ENCODE peak calls at places on chromosomes 3 and 15, in seven cellular contexts. J is ecto neural progenitor cell, K is cardiac fibroblast, D is germinal center, U is D721Med, B is Daoy, P is fibroblast of the conjunctiva. L is an unnamed sample.

GRCh38 chr3:4687167-4687566 is 194.0 kb downstream of the ITPR1 start:
- DNase-seq in P (no peak), D (no peak), U (no peak), B (peak), K (peak), J (no peak), L (no peak)

GRCh38 chr3:197035577-197035976 is 6.0 kb upstream of the MELTF start:
- DNase-seq in U (no peak), P (no peak), B (no peak), J (no peak), D (no peak), K (no peak), L (no peak)

GRCh38 chr3:159649951-159650350 is 338.7 kb upstream of the IL12A start:
- DNase-seq in B (no peak), P (no peak), J (no peak), U (no peak), K (no peak), D (no peak), L (peak)

GRCh38 chr15:81516461-81516860 is 142.4 kb upstream of the TMC3 start:
- DNase-seq in P (no peak), D (no peak), U (no peak), K (peak), B (peak), J (no peak), L (no peak)

GRCh38 chr3:71309886-71310285 is 273.6 kb downstream of the FOXP1 start:
- DNase-seq in P (no peak), B (no peak), D (no peak), U (no peak), K (no peak), J (no peak), L (no peak)

GRCh38 chr3:27287052-27287451 is 82.1 kb downstream of the NEK10 start:
- DNase-seq in K (no peak), D (no peak), B (no peak), U (no peak), J (no peak), P (no peak), L (no peak)

GRCh38 chr3:52367891-52368880 is 52.1 kb downstream of the DNAH1 start:
- DNase-seq in J (no peak), D (no peak), U (no peak), K (no peak), B (no peak), P (no peak), L (no peak)

GRCh38 chr3:115891237-115891636 is 267.9 kb downstream of the GAP43 start:
- DNase-seq in U (no peak), D (no peak), K (no peak), J (no peak), B (no peak), P (no peak), L (no peak)

GRCh38 chr15:70284438-70285214 is 186.9 kb upstream of the TLE3 start:
- DNase-seq in U (no peak), K (no peak), D (peak), P (no peak), B (no peak), J (no peak), L (no peak)

GRCh38 chr3:130757751-130758150 is 11.1 kb upstream of the PIK3R4 start:
- DNase-seq in K (no peak), U (no peak), D (no peak), P (no peak), B (no peak), J (no peak), L (no peak)

GRCh38 chr3:21542656-21543379 is 208.2 kb downstream of the ZNF385D start:
- DNase-seq in J (no peak), P (no peak), K (no peak), U (no peak), B (no peak), D (no peak), L (no peak)

GRCh38 chr3:158086776-158087175 is 19.4 kb downstream of the SHOX2 start:
- DNase-seq in D (no peak), J (no peak), B (no peak), K (no peak), P (no peak), U (no peak), L (no peak)

GRCh38 chr3:144760831-144761230 is 789.2 kb downstream of the DIPK2A start:
- DNase-seq in P (no peak), B (no peak), K (peak), D (no peak), U (no peak), J (no peak), L (no peak)

GRCh38 chr15:80250614-80251504 is 1.2 kb downstream of the CTXND1 start:
- DNase-seq in P (no peak), D (no peak), B (no peak), J (no peak), K (no peak), U (no peak), L (no peak)

GRCh38 chr3:182414586-182414985 is 378.7 kb upstream of the ATP11B start:
- DNase-seq in J (no peak), P (no peak), K (no peak), U (no peak), D (no peak), B (no peak), L (peak)

GRCh38 chr3:185152433-185153169 is at the start of gene C3orf70:
- DNase-seq in P (no peak), K (peak), U (peak), B (peak), J (peak), D (peak), L (peak)

GRCh38 chr3:157087398-157088132 is 72.4 kb downstream of the CCNL1 start:
- DNase-seq in J (no peak), D (no peak), P (no peak), U (no peak), K (peak), B (peak), L (no peak)

GRCh38 chr15:25811481-25811906 is 51.6 kb downstream of the ATP10A start:
- DNase-seq in P (no peak), J (no peak), D (no peak), K (no peak), B (no peak), U (no peak), L (no peak)

GRCh38 chr3:108883373-108883772 is 60.8 kb downstream of the TRAT1 start:
- DNase-seq in B (no peak), D (no peak), P (no peak), U (no peak), K (no peak), J (no peak), L (no peak)

GRCh38 chr3:64687781-64688515 is at the start of gene ADAMTS9:
- DNase-seq in U (no peak), J (peak), D (no peak), K (peak), P (peak), B (peak), L (no peak)

GRCh38 chr3:134312072-134312872 is 61.6 kb upstream of the RYK start:
- DNase-seq in U (no peak), J (no peak), K (peak), B (peak), P (no peak), D (no peak), L (no peak)

GRCh38 chr3:107545680-107546120 is 22.9 kb downstream of the BBX start:
- DNase-seq in B (peak), D (no peak), U (no peak), K (no peak), P (no peak), J (no peak), L (no peak)

GRCh38 chr3:71723452-71724170 is 1.6 kb downstream of the EIF4E3 start:
- DNase-seq in D (no peak), J (no peak), P (no peak), U (no peak), K (no peak), B (no peak), L (no peak)

GRCh38 chr3:169667710-169668080 is 4.2 kb upstream of the MECOM start:
- DNase-seq in K (no peak), P (no peak), B (no peak), D (no peak), J (no peak), U (no peak), L (no peak)

GRCh38 chr3:31043184-31043819 is 148.8 kb upstream of the GADL1 start:
- DNase-seq in D (no peak), U (no peak), J (no peak), P (peak), K (peak), B (no peak), L (no peak)

GRCh38 chr15:97998307-97999071 is 38.0 kb downstream of the ARRDC4 start:
- DNase-seq in P (no peak), J (no peak), U (no peak), K (no peak), D (no peak), B (peak), L (no peak)

GRCh38 chr3:179852117-179852886 is 184.4 kb downstream of the PEX5L start:
- DNase-seq in J (no peak), D (no peak), P (no peak), K (peak), U (no peak), B (peak), L (no peak)

GRCh38 chr3:129058441-129059194 is 2.0 kb upstream of the GP9 start:
- DNase-seq in P (no peak), J (no peak), U (no peak), B (no peak), K (no peak), D (peak), L (peak)

GRCh38 chr3:184748219-184749135 is 36.6 kb upstream of the MAGEF1 start:
- DNase-seq in J (no peak), B (no peak), P (no peak), D (peak), K (peak), U (no peak), L (peak)

GRCh38 chr3:124492824-124493223 is 237.4 kb upstream of the UMPS start:
- DNase-seq in P (no peak), U (no peak), K (peak), J (no peak), B (peak), D (no peak), L (peak)

GRCh38 chr3:126945171-126945721 is 37.7 kb upstream of the PLXNA1 start:
- DNase-seq in J (no peak), K (no peak), P (no peak), U (no peak), D (no peak), B (no peak), L (no peak)

GRCh38 chr15:59622289-59622688 is 10.7 kb downstream of the GCNT3 start:
- DNase-seq in U (no peak), P (peak), B (peak), J (peak), D (peak), K (peak), L (peak)

GRCh38 chr15:64092864-64093626 is 593 bp downstream of the CIAO2A start:
- DNase-seq in B (peak), D (peak), U (no peak), P (no peak), J (no peak), K (peak), L (peak)

GRCh38 chr3:19934098-19934566 is at the start of gene EFHB:
- DNase-seq in B (peak), P (no peak), K (peak), U (no peak), J (peak), D (no peak), L (peak)

GRCh38 chr15:60372223-60372622 is 25.6 kb downstream of the ANXA2 start:
- DNase-seq in U (no peak), D (no peak), K (no peak), P (no peak), J (no peak), B (peak), L (no peak)

GRCh38 chr3:174891524-174892203 is 32.5 kb downstream of the NAALADL2 start:
- DNase-seq in B (peak), U (no peak), J (no peak), P (no peak), D (no peak), K (peak), L (no peak)

GRCh38 chr3:17745301-17745700 is 2.9 kb upstream of the TBC1D5 start:
- DNase-seq in K (no peak), B (no peak), U (no peak), J (no peak), D (no peak), P (no peak), L (peak)

L was measured in NCI-H524.